ENCODE peak calls at places on chromosomes 7 and 10, in nine cellular contexts. P is Panc1; F is GM23338; X is DND-41; J is testis; N is NT2/D1; B is iPS DF 6.9; G is CD8-positive, alpha-beta T cell; T is stomach. C is an unnamed sample.
A peak's percentile ranks its signal among the peaks of the same experiment; 100 is the strongest.

GRCh38 chr10:75683158-75683557 is 251.7 kb downstream of the LRMDA start:
- DNase-seq in P (no peak), B (no peak), J (no peak), X (no peak), G (no peak), N (no peak), F (no peak), T (no peak), C (no peak)

GRCh38 chr10:72812415-72812797 is 81.1 kb upstream of the OIT3 start:
- DNase-seq in X (no peak), N (no peak), J (no peak), P (no peak), F (no peak), B (no peak), G (no peak), T (no peak), C (no peak)

GRCh38 chr10:3095373-3096139 is 28.2 kb downstream of the PFKP start:
- DNase-seq in B (no peak), G (no peak), F (no peak), T (no peak), J (no peak), X (no peak), N (no peak), P (peak; percentile 92), C (peak; percentile 99)

GRCh38 chr10:23345861-23346260 is 1.3 kb upstream of the C10orf67 start:
- DNase-seq in B (no peak), T (no peak), G (no peak), P (no peak), F (no peak), N (no peak), J (no peak), X (no peak), C (no peak)

GRCh38 chr7:87345962-87346371 is 503 bp downstream of the CROT start:
- DNase-seq in F (no peak), B (no peak), T (no peak), J (no peak), X (no peak), N (no peak), P (no peak), G (no peak), C (no peak)

GRCh38 chr7:105219771-105220160 is 169.0 kb downstream of the SRPK2 start:
- DNase-seq in X (no peak), T (no peak), N (no peak), J (no peak), F (no peak), G (no peak), P (peak; percentile 25), B (no peak), C (peak; percentile 49)

GRCh38 chr7:105413887-105414437 is 25.2 kb upstream of the SRPK2 start:
- DNase-seq in G (no peak), P (no peak), F (peak; percentile 21), X (no peak), B (no peak), J (no peak), T (no peak), N (no peak), C (no peak)

GRCh38 chr10:14705548-14706234 is 69.0 kb downstream of the FAM107B start:
- DNase-seq in X (no peak), N (peak; percentile 11), P (no peak), T (no peak), B (no peak), F (peak; percentile 28), J (no peak), G (no peak), C (no peak)

GRCh38 chr7:25928549-25929330 is 223.3 kb upstream of the NFE2L3 start:
- DNase-seq in T (no peak), J (no peak), F (no peak), G (no peak), P (no peak), X (no peak), N (no peak), B (no peak), C (no peak)

GRCh38 chr7:25930492-25931048 is 221.4 kb upstream of the NFE2L3 start:
- DNase-seq in G (no peak), T (no peak), X (no peak), N (no peak), P (no peak), J (no peak), B (no peak), F (no peak), C (no peak)

GRCh38 chr7:25931156-25931555 is 220.8 kb upstream of the NFE2L3 start:
- DNase-seq in P (no peak), N (no peak), B (no peak), X (no peak), T (no peak), F (no peak), J (no peak), G (no peak), C (no peak)

GRCh38 chr7:25927626-25927978 is 224.4 kb upstream of the NFE2L3 start:
- DNase-seq in J (no peak), X (no peak), G (no peak), T (no peak), N (no peak), B (no peak), P (no peak), F (no peak), C (no peak)

GRCh38 chr7:25929448-25929847 is 222.6 kb upstream of the NFE2L3 start:
- DNase-seq in G (no peak), T (no peak), X (no peak), N (no peak), P (no peak), F (no peak), B (no peak), J (no peak), C (no peak)
- H3K36me3 ChIP-seq in G (no peaks in the 10 kb centered on the region), T (no peaks in the 10 kb centered on the region), X (no peaks in the 10 kb centered on the region), N (no peaks in the 10 kb centered on the region), P (no peaks in the 10 kb centered on the region), F (no peaks in the 10 kb centered on the region), B (no peaks in the 10 kb centered on the region), J (no peaks in the 10 kb centered on the region), C (no peaks in the 10 kb centered on the region)

GRCh38 chr7:100364480-100364879 is 6.6 kb downstream of the PILRB start:
- DNase-seq in T (no peak), B (no peak), F (no peak), J (no peak), G (no peak), N (no peak), X (no peak), P (no peak), C (no peak)

GRCh38 chr7:100360102-100360607 is 2.2 kb downstream of the PILRB start:
- DNase-seq in T (no peak), F (no peak), N (no peak), G (no peak), P (no peak), B (no peak), X (no peak), J (no peak), C (no peak)

GRCh38 chr7:100366411-100367250 is 6.7 kb upstream of the PILRA start:
- DNase-seq in F (no peak), G (no peak), N (no peak), X (peak; percentile 41), J (no peak), T (no peak), B (no peak), P (no peak), C (no peak)

GRCh38 chr7:100367251-100367620 is 6.1 kb upstream of the PILRA start:
- DNase-seq in X (no peak), T (no peak), F (no peak), G (no peak), B (no peak), N (no peak), J (no peak), P (no peak), C (no peak)

GRCh38 chr7:100363098-100363497 is 5.2 kb downstream of the PILRB start:
- DNase-seq in X (no peak), N (no peak), J (no peak), P (no peak), F (no peak), B (no peak), T (no peak), G (no peak), C (no peak)
- H3K36me3 ChIP-seq in X (peaks cover 83% of the 10 kb centered on the region), N (peaks cover 79% of the 10 kb centered on the region), J (no peaks in the 10 kb centered on the region), P (peaks cover 7% of the 10 kb centered on the region), F (peaks cover 22% of the 10 kb centered on the region), B (peaks cover 20% of the 10 kb centered on the region), T (peaks cover 78% of the 10 kb centered on the region), G (peaks cover 29% of the 10 kb centered on the region), C (peaks cover 2% of the 10 kb centered on the region)

GRCh38 chr7:27203378-27203953 is 3.6 kb upstream of the HOXA13 start:
- DNase-seq in J (no peak), P (no peak), N (no peak), T (no peak), X (no peak), G (no peak), F (no peak), B (no peak), C (no peak)

GRCh38 chr7:27200761-27201230 is 905 bp upstream of the HOXA13 start:
- DNase-seq in P (no peak), T (no peak), G (no peak), B (no peak), F (no peak), X (no peak), J (no peak), N (no peak), C (no peak)

GRCh38 chr7:27202741-27203134 is 2.8 kb upstream of the HOXA13 start:
- DNase-seq in P (no peak), J (no peak), N (no peak), X (no peak), T (no peak), G (no peak), F (no peak), B (no peak), C (no peak)

GRCh38 chr7:27201231-27202017 is 1.5 kb upstream of the HOXA13 start:
- DNase-seq in T (no peak), B (no peak), G (no peak), X (no peak), J (no peak), F (no peak), N (no peak), P (no peak), C (no peak)

DNA sequence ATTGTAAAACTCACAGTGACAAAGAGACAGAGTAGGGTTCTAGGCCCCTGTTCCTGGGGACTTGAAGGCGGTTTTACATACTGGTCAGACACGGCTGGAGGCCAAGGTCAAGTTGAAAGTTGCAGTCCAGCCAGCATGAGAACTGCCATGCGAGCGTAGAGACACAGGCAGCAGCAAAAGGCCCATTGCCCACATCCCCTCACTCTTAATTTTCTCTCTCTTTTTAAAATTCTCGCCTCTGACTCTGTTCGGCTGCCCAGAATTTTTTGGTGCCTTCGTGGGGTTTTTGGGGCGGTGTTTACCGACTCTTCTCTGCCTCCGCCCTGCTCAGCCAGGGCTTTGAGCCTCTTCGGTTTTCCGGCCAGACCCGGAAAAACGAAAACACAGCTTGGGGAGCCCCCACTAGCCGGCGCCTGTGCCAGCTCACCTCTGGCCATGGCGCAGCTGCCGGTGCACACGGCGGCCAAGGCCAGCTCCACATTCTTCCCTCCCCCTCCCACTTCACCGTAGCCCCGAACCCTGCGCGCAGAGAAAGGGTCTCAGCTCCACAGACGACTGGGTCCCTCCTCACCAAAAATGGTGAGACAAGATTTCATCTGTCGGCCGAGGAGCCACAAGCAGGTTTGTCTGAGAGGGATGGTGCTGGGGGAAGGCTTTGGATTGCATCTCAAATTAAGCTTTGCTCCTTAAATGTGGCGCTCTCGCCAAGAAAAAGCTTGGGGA is 2.3 kb upstream of the HOXA13 start:
- DNase-seq in G (no peak), X (no peak), F (no peak), T (no peak), B (no peak), P (no peak), N (no peak), J (no peak), C (no peak)
- H3K36me3 ChIP-seq in G (no peaks in the 10 kb centered on the region), X (no peaks in the 10 kb centered on the region), F (no peaks in the 10 kb centered on the region), T (no peaks in the 10 kb centered on the region), B (no peaks in the 10 kb centered on the region), P (peaks cover 2% of the 10 kb centered on the region), N (no peaks in the 10 kb centered on the region), J (no peaks in the 10 kb centered on the region), C (no peaks in the 10 kb centered on the region)

DNA sequence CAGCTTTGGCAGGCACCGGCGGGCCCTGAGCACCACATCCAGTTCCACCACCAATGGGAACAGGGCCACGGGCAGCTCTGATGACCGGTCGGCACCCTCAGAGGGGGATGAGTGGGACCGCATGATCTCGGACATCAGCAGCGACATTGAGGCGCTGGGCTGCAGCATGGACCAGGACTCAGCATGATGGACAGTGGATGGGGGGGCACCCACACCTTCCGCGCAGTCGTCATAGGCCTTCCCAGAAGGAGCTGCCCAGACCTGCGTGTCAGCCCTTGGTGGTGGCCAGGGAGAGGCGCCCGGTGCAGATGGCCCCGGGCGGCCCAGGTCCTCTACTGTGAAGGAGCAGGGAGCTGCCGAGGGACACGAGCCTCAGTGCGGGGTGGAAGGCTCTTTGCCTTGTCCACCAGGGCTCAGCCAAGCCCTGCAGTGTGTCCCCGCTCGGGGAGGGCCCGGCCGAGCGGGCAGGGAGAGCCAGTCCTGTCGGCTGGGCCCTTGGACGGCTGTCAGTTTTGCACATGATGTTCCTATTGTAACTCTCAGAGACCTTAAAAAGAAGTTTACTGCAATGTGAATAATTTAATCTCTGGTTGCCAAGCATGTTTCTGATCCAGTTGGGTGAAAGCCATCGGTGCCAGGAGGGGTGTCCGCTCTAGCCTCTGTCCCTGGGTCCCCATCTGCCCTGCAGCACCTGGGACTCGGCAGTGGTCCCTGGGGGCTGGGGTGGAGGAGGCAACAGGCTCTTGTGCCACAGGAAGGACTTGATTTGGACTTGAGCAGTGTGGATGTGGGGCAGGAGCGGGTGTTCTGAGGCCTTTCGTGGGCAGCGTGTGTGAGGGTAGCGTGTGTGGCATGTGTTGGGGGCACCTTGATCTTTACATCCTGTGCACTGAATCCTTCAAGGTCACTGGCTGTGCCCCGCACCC is 12.6 kb downstream of the NACAD start:
- DNase-seq in J (no peak), N (no peak), F (no peak), P (no peak), X (no peak), T (no peak), G (no peak), B (no peak), C (no peak)
- H3K36me3 ChIP-seq in J (no peaks in the 10 kb centered on the region), N (peaks cover 75% of the 10 kb centered on the region), F (no peaks in the 10 kb centered on the region), P (peaks cover 5% of the 10 kb centered on the region), X (peaks cover 61% of the 10 kb centered on the region), T (peaks cover 73% of the 10 kb centered on the region), G (peaks cover 51% of the 10 kb centered on the region), B (peaks cover 17% of the 10 kb centered on the region), C (peaks cover 1% of the 10 kb centered on the region)